ENCODE peak calls at places on chromosomes 13 and 19, in nine cellular contexts. X is effector CD4-positive, alpha-beta T cell; K is osteocyte; U is GDM1; H is GM04503; Z is stimulated activated CD4-positive, alpha-beta T cell treated with anti-CD3 and anti-CD28 coated beads, Interleukin-12 subunit alpha, Interleukin-12 subunit beta, amount 100 ng/mL, for 24 hours; M is CD4-positive, CD25-positive, alpha-beta regulatory T cell; W is activated CD4-positive, alpha-beta memory T cell treated with anti-CD3 and anti-CD28 coated beads, Interleukin-2, amount 10 ng/mL, durations not matched to agents 7 days and 5 days; Y is fibroblast of the conjunctiva. I is an unnamed sample.

GRCh38 chr19:35841961-35842595 is 10.2 kb downstream of the NPHS1 start:
- DNase-seq in Y (no peak), K (no peak), W (no peak), U (no peak), X (no peak), M (no peak), Z (no peak), H (no peak), I (no peak)

GRCh38 chr13:41897126-41897525 is 63.8 kb downstream of the VWA8 start:
- DNase-seq in X (no peak), H (no peak), Z (no peak), W (no peak), Y (no peak), U (no peak), K (no peak), M (no peak), I (no peak)

GRCh38 chr19:18399008-18399407 is 1.6 kb upstream of the LRRC25 start:
- DNase-seq in W (no peak), Y (no peak), K (no peak), X (no peak), U (no peak), M (no peak), H (no peak), Z (no peak), I (no peak)

GRCh38 chr13:94249512-94249911 is 230.0 kb downstream of the DCT start:
- DNase-seq in M (no peak), W (no peak), H (peak), K (no peak), U (no peak), Z (no peak), Y (peak), X (no peak), I (no peak)

GRCh38 chr19:1495051-1495798 is 4.2 kb downstream of the REEP6 start:
- DNase-seq in W (no peak), H (no peak), Z (no peak), Y (no peak), U (no peak), K (peak), X (no peak), M (no peak), I (no peak)

GRCh38 chr19:19053508-19054314 is 10.1 kb upstream of the SLC25A42 start:
- DNase-seq in Y (peak), K (no peak), Z (no peak), X (peak), H (no peak), U (no peak), M (peak), W (peak), I (no peak)

GRCh38 chr19:55493650-55494171 is 5.5 kb downstream of the SSC5D start:
- DNase-seq in H (no peak), X (no peak), W (no peak), Z (no peak), M (no peak), Y (no peak), U (no peak), K (no peak), I (no peak)

GRCh38 chr13:91162180-91162579 is 185.3 kb upstream of the MIR17HG start:
- DNase-seq in Z (no peak), Y (no peak), W (no peak), M (no peak), K (no peak), X (no peak), H (no peak), U (peak), I (no peak)

GRCh38 chr13:77388944-77389616 is 62.2 kb upstream of the MYCBP2 start:
- DNase-seq in Y (no peak), H (no peak), M (no peak), Z (no peak), X (no peak), K (no peak), U (no peak), W (no peak), I (no peak)

GRCh38 chr13:24341439-24341838 is 32.1 kb downstream of the C1QTNF9 start:
- DNase-seq in H (no peak), K (no peak), M (no peak), Y (no peak), W (no peak), X (no peak), Z (no peak), U (no peak), I (peak)

GRCh38 chr13:76792680-76793334 is 93.4 kb downstream of the KCTD12 start:
- DNase-seq in W (no peak), M (no peak), Z (no peak), U (peak), X (no peak), Y (peak), K (no peak), H (no peak), I (peak)